ENCODE peak calls at places on chromosomes 13 and 19, in eight cellular contexts. X is prostate gland, Q is ascending aorta, G is heart right ventricle, F is fibroblast of lung, W is SK-N-SH, T is lung, N is pancreas. R is an unnamed sample.

GRCh38 chr19:16206046-16206605 is 8.4 kb downstream of the AP1M1 start:
- DNase-seq in X (no peak), Q (no peak), G (no peak), F (no peak), W (no peak), T (no peak), N (no peak), R (no peak)

GRCh38 chr19:6947745-6948144 is 60.4 kb downstream of the ADGRE1 start:
- DNase-seq in X (no peak), Q (no peak), G (no peak), F (peak), W (no peak), T (no peak), N (no peak), R (peak)

GRCh38 chr13:98234348-98234747 is 57.3 kb upstream of the RNF113B start:
- DNase-seq in X (no peak), Q (no peak), G (no peak), F (no peak), W (no peak), T (no peak), N (no peak), R (no peak)

GRCh38 chr19:40585677-40586422 is 9.2 kb downstream of the SHKBP1 start:
- DNase-seq in X (no peak), Q (no peak), G (no peak), F (no peak), W (no peak), T (peak), N (no peak), R (peak)

GRCh38 chr13:49124693-49125304 is 95.3 kb upstream of the MLNR start:
- DNase-seq in X (no peak), Q (no peak), G (no peak), F (no peak), W (no peak), T (no peak), N (no peak), R (peak)

GRCh38 chr13:26941345-26942174 is 181.0 kb upstream of the GPR12 start:
- DNase-seq in X (no peak), Q (peak), G (no peak), F (peak), W (no peak), T (no peak), N (no peak), R (peak)

GRCh38 chr13:49641810-49642291 is 13.5 kb downstream of the ARL11 start:
- DNase-seq in X (no peak), Q (peak), G (peak), F (peak), W (no peak), T (peak), N (peak), R (peak)

GRCh38 chr19:39915848-39916215 is 18.6 kb downstream of the FCGBP start:
- DNase-seq in X (no peak), Q (no peak), G (no peak), F (no peak), W (no peak), T (no peak), N (no peak), R (no peak)

GRCh38 chr19:33673258-33673875 is 51.6 kb downstream of the CHST8 start:
- DNase-seq in X (no peak), Q (no peak), G (no peak), F (no peak), W (no peak), T (no peak), N (no peak), R (no peak)

GRCh38 chr13:93029536-93029935 is 197.1 kb upstream of the GPC6 start:
- DNase-seq in X (no peak), Q (no peak), G (no peak), F (peak), W (no peak), T (no peak), N (no peak), R (peak)

GRCh38 chr19:45922281-45922680 is 7.7 kb upstream of the NANOS2 start:
- DNase-seq in X (no peak), Q (no peak), G (no peak), F (no peak), W (no peak), T (no peak), N (no peak), R (peak)
- TF ChIP-seq CTCF in X (no peak), Q (no peak), G (no peak), F (no peak), W (peak), T (no peak), N (no peak), R (peak)

GRCh38 chr13:77536358-77536757 is 852 bp downstream of the SCEL start:
- DNase-seq in X (no peak), Q (no peak), G (no peak), F (no peak), W (no peak), T (no peak), N (no peak), R (no peak)
- H3K4me3 ChIP-seq in X (no peak), Q (no peak), G (no peak), F (no peak), W (no peak), T (no peak), N (no peak), R (no peak)

DNA sequence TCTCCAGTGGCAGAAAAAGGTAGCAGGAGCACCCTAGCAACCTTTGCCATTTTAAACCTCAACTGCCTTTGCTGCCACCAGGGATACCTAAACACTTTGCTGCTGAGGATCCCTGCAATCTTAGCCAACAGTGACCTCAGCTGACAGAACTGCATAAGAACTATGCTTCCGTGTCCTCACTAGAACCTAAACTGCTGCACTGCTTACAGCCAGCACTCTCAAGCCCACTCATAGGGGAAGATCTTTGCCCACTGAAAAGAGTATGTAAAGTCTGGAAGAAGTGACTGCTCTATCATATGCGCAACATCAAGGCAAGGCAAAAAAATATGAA is 270.0 kb upstream of the PCDH20 start:
- DNase-seq in X (no peak), Q (no peak), G (no peak), F (no peak), W (peak), T (no peak), N (no peak), R (no peak)
- TF ChIP-seq CTCF in X (no peak), Q (no peak), G (no peak), F (no peak), W (no peak), T (no peak), N (no peak), R (no peak)

DNA sequence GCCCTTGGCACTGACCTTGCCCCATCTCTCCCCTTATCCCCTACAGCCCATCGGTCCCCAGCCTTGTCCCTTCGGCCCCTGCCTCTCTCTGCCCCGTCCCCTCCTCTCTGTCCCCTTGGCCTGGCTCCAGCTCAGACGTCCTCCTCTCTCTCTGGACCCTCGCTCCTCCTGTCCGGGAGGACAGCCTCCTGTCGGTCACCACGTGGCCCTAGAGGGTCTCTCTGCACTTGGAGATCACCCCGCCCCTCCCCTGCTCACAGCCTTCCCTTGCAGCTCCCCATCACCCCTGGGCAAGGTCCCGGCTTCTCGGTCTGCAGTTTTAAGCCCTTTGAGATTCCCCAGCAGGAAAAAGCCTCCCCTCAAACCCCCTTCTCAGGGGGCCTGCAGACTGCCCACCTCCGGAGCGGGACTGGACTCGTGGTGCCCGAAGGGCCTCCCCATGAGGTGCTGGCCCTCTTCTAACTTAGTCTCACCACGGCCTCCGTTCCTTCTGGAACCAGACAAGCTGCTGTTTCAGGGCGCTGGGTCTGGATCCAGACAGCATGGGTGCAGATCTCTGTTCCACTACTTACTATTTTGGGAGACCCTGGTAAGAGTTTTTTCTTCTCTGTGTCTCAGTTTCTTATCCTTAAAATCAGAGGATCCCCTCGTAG is 3.3 kb upstream of the KLK15 start:
- DNase-seq in X (no peak), Q (no peak), G (no peak), F (no peak), W (no peak), T (no peak), N (peak), R (no peak)
- H3K4me3 ChIP-seq in X (peak), Q (no peak), G (no peak), F (no peak), W (no peak), T (no peak), N (no peak), R (no peak)

GRCh38 chr13:34076943-34077703 is 259.2 kb downstream of the RFC3 start:
- DNase-seq in X (no peak), Q (no peak), G (no peak), F (peak), W (peak), T (no peak), N (no peak), R (peak)
- TF ChIP-seq CTCF in X (peak), Q (no peak), G (peak), F (peak), W (peak), T (no peak), N (peak), R (peak)

DNA sequence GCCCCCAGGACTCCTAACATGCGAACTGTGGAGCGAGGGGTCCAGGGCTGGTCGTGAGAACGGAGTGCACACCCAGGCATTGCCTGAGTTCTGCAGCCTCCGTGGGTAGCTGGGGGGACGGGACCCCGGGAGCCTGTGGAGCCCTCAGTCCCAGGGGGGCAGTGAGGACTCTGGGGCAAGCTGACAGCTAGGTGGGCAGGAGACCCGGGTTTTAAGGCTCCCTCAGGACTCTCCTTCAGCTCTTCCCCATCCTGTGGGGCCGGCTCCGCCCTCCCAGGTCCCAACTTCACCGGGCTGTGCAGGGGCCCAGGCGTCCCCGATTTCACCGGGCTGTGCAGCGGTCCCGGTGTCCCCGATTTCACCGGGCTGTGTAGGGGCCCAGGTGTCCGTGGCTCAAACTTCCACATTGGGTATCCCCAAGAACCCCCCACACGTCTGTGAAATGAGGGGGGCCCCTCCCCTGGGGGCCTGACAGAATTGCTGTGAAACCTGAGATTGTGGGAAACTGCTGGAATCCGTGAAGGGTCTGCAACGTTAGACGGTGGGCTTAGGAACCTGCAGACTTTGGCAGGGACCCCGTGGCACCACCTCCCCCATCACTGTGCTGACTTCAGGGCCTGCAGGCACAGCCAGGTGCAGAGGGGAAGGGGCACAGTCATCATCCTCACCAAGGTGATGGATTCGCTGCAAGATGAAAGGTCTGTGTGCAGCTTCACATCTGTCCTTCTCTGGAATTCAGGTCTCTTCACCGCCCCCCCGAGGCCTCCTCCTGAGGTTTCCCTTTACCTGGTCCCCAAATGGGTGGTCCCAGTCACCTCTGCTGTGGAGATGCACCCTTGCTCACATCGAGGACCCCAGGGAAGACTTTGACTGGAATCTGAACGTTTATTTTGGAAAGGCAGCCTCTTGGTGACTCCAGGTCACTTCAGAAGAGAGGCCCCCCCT is 73.2 kb upstream of the MCF2L start:
- DNase-seq in X (no peak), Q (no peak), G (no peak), F (no peak), W (no peak), T (no peak), N (no peak), R (no peak)
- H3K4me3 ChIP-seq in X (peak), Q (no peak), G (peak), F (no peak), W (no peak), T (no peak), N (no peak), R (no peak)

DNA sequence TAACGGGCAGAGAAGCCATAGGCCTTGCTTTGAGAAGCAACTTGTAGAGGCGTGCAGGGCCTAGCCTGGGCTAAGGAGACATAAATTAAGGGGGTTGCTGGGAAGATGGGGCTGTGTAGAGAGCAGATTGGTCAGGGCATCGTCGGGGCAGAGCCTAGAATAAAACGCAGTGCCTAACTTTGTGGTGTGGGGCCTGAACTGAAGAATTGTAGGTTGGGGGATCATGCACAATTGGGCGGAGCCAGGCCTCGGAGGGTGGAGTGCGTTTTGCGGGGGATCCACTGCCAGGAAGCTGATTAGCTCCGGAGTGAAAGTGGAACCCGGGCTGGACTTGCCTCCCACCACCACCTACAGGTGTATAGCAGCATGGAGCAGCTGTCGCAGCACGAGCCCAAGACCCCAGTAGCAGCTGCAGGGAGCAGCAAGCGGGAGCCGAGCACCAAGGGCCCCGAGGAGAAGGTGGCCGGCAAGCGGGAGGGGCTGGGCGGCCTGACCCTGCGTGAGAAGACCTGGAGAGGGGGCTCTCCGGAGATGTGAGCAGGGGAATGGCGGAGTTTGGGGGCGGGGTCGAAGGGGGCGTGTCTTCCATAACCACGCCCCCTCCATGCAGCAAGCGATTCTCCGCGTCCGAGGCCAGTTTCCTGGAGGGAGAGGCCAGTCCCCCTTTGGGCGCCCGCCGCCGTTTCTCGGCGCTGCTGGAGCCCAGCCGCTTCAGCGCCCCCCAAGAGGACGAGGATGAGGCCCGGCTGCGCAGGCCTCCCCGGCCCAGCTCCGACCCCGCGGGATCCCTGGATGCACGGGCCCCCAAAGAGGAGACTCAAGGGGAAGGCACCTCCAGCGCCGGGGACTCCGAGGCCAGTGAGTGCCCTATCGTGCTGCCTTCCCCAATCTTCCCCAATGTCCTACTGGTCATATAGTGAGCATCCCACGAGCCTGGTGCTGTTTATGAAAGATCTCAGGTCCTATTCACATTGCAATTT is 13.8 kb downstream of the DNASE2 start:
- DNase-seq in X (peak), Q (no peak), G (no peak), F (peak), W (peak), T (no peak), N (peak), R (peak)
- TF ChIP-seq CTCF in X (no peak), Q (no peak), G (no peak), F (no peak), W (no peak), T (no peak), N (no peak), R (no peak)

GRCh38 chr19:917323-918151 is at the start of gene KISS1R:
- DNase-seq in X (no peak), Q (peak), G (no peak), F (no peak), W (peak), T (no peak), N (no peak), R (no peak)

GRCh38 chr19:920051-920857 is 3.1 kb downstream of the KISS1R start:
- DNase-seq in X (no peak), Q (no peak), G (no peak), F (peak), W (no peak), T (no peak), N (no peak), R (no peak)

GRCh38 chr19:918481-919156 is 1.5 kb downstream of the KISS1R start:
- DNase-seq in X (no peak), Q (no peak), G (no peak), F (no peak), W (no peak), T (no peak), N (no peak), R (no peak)

GRCh38 chr19:918152-918437 is 962 bp downstream of the KISS1R start:
- DNase-seq in X (no peak), Q (no peak), G (no peak), F (no peak), W (no peak), T (no peak), N (no peak), R (no peak)

DNA sequence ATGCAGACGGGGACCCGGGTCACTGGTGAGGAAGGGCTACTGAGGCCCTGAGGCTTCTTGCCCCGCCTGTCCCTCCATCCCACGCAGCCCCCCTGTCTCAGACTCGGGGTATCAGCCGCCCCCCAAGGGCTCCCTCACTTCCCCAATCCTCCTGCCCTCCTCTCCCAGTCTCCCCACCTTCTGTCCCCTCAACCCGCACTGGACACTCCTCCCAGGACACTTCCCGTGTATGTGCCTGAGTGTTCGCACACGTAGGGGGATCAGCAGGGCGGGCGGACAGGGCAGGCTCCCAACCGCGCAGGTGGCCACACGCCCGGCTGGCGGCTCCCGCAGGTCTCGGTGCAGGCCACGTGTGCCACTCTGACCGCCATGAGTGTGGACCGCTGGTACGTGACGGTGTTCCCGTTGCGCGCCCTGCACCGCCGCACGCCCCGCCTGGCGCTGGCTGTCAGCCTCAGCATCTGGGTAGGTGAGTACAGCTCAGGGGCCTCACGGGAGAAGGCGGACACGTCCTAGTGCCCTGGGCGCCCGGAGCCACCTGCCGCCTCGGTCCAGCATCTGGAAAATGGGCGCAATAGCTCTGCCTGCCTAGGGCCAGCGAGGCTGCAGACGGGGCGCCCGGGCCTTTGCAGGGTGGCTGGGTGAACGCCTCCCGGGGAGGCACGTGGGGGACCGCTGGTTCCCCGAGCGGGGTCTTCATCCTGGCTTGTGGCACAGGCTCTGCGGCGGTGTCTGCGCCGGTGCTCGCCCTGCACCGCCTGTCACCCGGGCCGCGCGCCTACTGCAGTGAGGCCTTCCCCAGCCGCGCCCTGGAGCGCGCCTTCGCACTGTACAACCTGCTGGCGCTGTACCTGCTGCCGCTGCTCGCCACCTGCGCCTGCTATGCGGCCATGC is 2.3 kb downstream of the KISS1R start:
- DNase-seq in X (no peak), Q (no peak), G (no peak), F (no peak), W (no peak), T (no peak), N (no peak), R (no peak)
- H3K4me3 ChIP-seq in X (peak), Q (peak), G (peak), F (no peak), W (no peak), T (no peak), N (no peak), R (no peak)